ENCODE peak calls at places on chromosome 6, in nine cellular contexts. U is transverse colon; B is ascending aorta; X is CD4-positive, alpha-beta memory T cell; Y is Panc1; J is mammary epithelial cell; Z is psoas muscle; T is pancreas; L is SJSA1. R is an unnamed sample.

GRCh38 chr6:3888153-3888957 is 39.2 kb downstream of the FAM50B start:
- DNase-seq in U (peak; percentile 34), X (no peak), Y (peak; percentile 32), L (no peak), J (no peak), B (no peak), Z (peak; percentile 68), T (no peak), R (peak; percentile 53)

GRCh38 chr6:53011993-53012392 is 16.9 kb upstream of the GSTA4 start:
- DNase-seq in J (no peak), X (no peak), Y (no peak), Z (no peak), L (no peak), U (no peak), T (no peak), B (no peak), R (no peak)

GRCh38 chr6:136757150-136757549 is 35.1 kb downstream of the MAP3K5 start:
- DNase-seq in Z (no peak), X (no peak), U (no peak), B (no peak), J (no peak), Y (no peak), L (no peak), T (no peak), R (no peak)

GRCh38 chr6:57173056-57173885 is 1.1 kb downstream of the BAG2 start:
- DNase-seq in Y (peak; percentile 30), B (no peak), U (peak; percentile 17), Z (no peak), J (peak; percentile 32), T (no peak), X (peak; percentile 42), L (no peak), R (no peak)

GRCh38 chr6:57221936-57222683 is at the start of gene RAB23:
- DNase-seq in B (peak; percentile 89), U (peak; percentile 84), J (peak; percentile 82), L (peak; percentile 85), T (peak; percentile 87), Y (peak; percentile 54), X (peak; percentile 72), Z (peak; percentile 81), R (peak; percentile 75)

GRCh38 chr6:51856508-51856907 is 230.9 kb downstream of the PKHD1 start:
- DNase-seq in L (no peak), T (no peak), X (no peak), B (no peak), J (no peak), U (no peak), Y (no peak), Z (no peak), R (no peak)

GRCh38 chr6:123997223-123997622 is 193.6 kb downstream of the NKAIN2 start:
- DNase-seq in Y (no peak), Z (no peak), T (no peak), X (no peak), L (no peak), J (no peak), B (no peak), U (no peak), R (no peak)

GRCh38 chr6:45605971-45606370 is 228.2 kb upstream of the SUPT3H start:
- DNase-seq in T (no peak), Y (no peak), L (no peak), B (no peak), J (no peak), Z (no peak), U (no peak), X (no peak), R (no peak)

GRCh38 chr6:134589512-134589911 is 271.6 kb upstream of the SGK1 start:
- DNase-seq in Y (peak; percentile 73), T (no peak), L (no peak), X (no peak), Z (no peak), U (no peak), B (no peak), J (peak; percentile 96), R (no peak)

GRCh38 chr6:42088101-42088591 is 37.8 kb downstream of the TAF8 start:
- DNase-seq in Y (peak; percentile 51), J (peak; percentile 73), Z (no peak), L (no peak), T (no peak), U (no peak), X (no peak), B (no peak), R (no peak)

GRCh38 chr6:15905488-15906392 is 223.1 kb upstream of the MYLIP start:
- DNase-seq in Y (no peak), T (no peak), Z (no peak), L (no peak), J (no peak), U (no peak), B (no peak), X (no peak), R (no peak)

GRCh38 chr6:45855642-45856408 is 159.8 kb downstream of the CLIC5 start:
- DNase-seq in L (no peak), J (no peak), Y (no peak), Z (no peak), X (no peak), T (no peak), U (no peak), B (no peak), R (no peak)

GRCh38 chr6:150641398-150642139 is 41.9 kb downstream of the PLEKHG1 start:
- DNase-seq in Y (no peak), Z (no peak), U (no peak), J (peak; percentile 26), B (no peak), T (no peak), L (no peak), X (no peak), R (no peak)
- H3K27ac ChIP-seq in Y (no peak overlapping the region), Z (no peak overlapping the region), U (peak overlapping the region; percentile 71), J (peak overlapping the region; percentile 13), B (peak overlapping the region; percentile 41), T (no peak overlapping the region), L (no peak overlapping the region), X (no peak overlapping the region), R (no peak overlapping the region)

DNA sequence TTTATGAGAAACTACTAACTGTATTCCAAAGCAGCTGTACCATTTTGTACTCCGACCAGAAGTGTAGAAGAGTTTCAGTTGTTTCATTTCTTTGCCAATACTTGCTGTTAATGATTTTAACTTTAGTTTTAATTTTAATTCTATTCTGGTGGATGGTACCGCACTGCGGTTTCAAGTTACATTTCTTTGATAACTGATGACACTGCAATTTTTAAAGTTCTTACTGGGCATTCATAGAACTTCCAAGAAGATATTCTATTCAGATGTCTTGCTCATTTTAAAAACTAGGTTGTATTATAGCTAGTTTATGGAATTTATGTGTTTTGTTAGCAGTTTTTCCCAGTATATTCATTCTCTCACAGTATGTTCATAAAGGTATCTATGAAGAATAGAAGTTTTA is 63.8 kb upstream of the LYRM2 start:
- DNase-seq in X (no peak), U (no peak), L (no peak), Y (no peak), B (no peak), J (no peak), T (no peak), Z (no peak), R (no peak)
- H3K36me3 ChIP-seq in X (peaks cover 32% of the 10 kb centered on the region), U (peaks cover 34% of the 10 kb centered on the region), L (peaks cover 63% of the 10 kb centered on the region), Y (peaks cover 47% of the 10 kb centered on the region), B (peaks cover 28% of the 10 kb centered on the region), J (peaks cover 38% of the 10 kb centered on the region), T (peaks cover 17% of the 10 kb centered on the region), Z (peaks cover 99% of the 10 kb centered on the region), R (peaks cover 88% of the 10 kb centered on the region)

DNA sequence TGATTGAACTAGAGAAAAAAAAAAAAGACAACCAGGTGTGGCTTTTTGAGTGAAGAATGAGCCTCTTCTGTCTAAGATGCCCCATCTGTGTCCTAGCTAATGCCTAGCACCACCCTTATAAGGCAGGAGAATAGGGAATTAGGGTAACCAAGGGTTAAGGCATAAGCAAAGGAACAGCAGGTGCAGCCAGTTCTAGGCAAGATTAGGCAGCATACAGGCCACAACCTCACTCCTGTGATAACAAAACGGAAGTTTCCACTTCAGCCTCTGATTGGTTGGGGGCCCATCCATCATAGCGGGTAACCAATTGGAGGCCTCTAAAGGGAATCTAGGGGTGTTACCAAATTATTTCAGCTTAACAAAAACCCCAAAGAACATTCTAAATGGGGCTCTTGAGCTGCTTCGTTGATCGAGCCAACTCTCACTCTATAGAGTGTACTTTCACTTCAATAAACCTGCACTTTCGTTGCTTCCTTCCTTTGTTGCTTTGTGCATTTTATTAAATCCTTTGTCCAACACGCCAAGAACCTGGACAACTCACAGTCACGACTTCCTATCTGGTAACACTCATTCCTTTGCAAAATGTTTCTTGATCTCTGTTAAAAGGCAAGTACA is 61.9 kb upstream of the TAGAP start:
- DNase-seq in B (no peak), X (peak; percentile 95), U (peak; percentile 83), J (peak; percentile 36), Y (peak; percentile 12), Z (peak; percentile 54), T (peak; percentile 83), L (no peak), R (peak; percentile 73)
- H3K27ac ChIP-seq in B (no peak overlapping the region), X (peak overlapping the region; percentile 90), U (peak overlapping the region; percentile 54), J (no peak overlapping the region), Y (no peak overlapping the region), Z (no peak overlapping the region), T (no peak overlapping the region), L (no peak overlapping the region), R (peak overlapping the region; percentile 14)

GRCh38 chr6:36969240-36969691 is 14.7 kb downstream of the PI16 start:
- DNase-seq in Y (no peak), J (no peak), T (no peak), U (no peak), L (no peak), X (no peak), Z (no peak), B (no peak), R (no peak)

GRCh38 chr6:36973190-36973589 is 12.8 kb downstream of the MTCH1 start:
- DNase-seq in J (no peak), Y (no peak), U (no peak), T (no peak), Z (no peak), B (no peak), X (no peak), L (no peak), R (no peak)

GRCh38 chr6:36969988-36970891 is 15.7 kb downstream of the PI16 start:
- DNase-seq in Z (no peak), L (no peak), T (no peak), B (no peak), Y (no peak), U (no peak), J (no peak), X (no peak), R (no peak)

GRCh38 chr6:36971926-36972673 is 13.9 kb downstream of the MTCH1 start:
- DNase-seq in J (no peak), L (no peak), U (no peak), T (no peak), Y (no peak), X (no peak), Z (no peak), B (no peak), R (no peak)

DNA sequence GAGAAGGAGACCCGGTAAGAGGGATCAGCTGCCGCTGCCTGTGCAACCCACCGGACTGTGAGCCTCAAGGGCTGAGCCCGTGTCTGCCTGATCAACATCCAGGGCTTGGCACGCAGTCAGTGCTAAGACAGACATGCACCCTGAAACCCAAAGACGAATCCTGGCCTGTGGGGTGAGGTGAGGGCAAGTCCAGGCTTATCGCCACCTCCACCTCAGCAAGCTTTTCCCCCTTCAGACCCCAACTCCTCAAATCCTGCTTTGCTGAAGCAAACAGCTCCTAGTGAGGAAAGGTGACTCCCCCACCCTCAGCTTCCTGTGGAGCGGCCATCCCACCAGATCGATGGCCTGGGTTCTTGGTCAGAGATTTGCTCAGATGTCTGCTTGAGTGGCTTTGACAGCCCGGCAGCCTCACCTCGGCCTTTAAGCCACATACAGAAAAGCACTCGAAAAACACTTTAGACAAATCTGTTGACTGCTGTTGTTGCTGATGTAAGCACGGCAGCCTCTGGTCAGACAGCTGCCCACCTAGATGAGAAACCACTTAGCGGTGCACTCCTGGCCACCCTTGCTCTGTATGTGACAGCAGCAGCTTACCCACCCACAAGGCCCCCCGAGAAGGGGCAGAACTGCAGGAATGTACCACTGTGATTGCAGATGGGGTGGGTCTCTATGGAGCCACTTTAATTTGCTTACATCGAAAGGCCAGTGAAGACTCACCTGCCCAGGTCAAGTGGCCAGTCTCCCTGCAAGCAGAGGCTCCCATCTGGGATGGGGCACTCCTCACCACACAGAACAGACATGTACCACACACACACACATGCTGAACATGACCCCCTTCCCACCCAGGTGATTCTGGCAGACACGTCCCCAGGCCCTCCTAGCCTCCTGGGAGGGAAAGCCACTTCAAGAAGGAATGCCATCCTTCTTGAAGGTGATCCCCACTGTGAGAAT is 14.8 kb downstream of the MTCH1 start:
- DNase-seq in Y (no peak), L (no peak), T (no peak), U (no peak), B (no peak), J (no peak), X (no peak), Z (no peak), R (no peak)
- H3K36me3 ChIP-seq in Y (peaks cover 22% of the 10 kb centered on the region), L (peaks cover 95% of the 10 kb centered on the region), T (peaks cover 56% of the 10 kb centered on the region), U (peaks cover 87% of the 10 kb centered on the region), B (peaks cover 91% of the 10 kb centered on the region), J (peaks cover 34% of the 10 kb centered on the region), X (peaks cover 92% of the 10 kb centered on the region), Z (peaks cover 99% of the 10 kb centered on the region), R (peaks cover 43% of the 10 kb centered on the region)

R was measured in tibial nerve.